ENCODE peak calls at places on chromosomes 1 and 21, in eight cellular contexts. A, O, M, S, D, U, V and T are unnamed samples.
A peak's percentile ranks its signal among the peaks of the same experiment; 100 is the strongest.

GRCh38 chr1:30318413-30318812 is 405.0 kb downstream of the MATN1 start:
- DNase-seq in A (no peak), O (no peak), M (no peak), S (peak; percentile 8), D (no peak), U (no peak), V (no peak), T (no peak)

GRCh38 chr1:245225709-245226464 is 71.1 kb downstream of the KIF26B start:
- DNase-seq in A (no peak), O (no peak), M (no peak), S (no peak), D (no peak), U (no peak), V (no peak), T (no peak)

GRCh38 chr1:51454554-51454953 is 64.5 kb downstream of the EPS15 start:
- DNase-seq in A (no peak), O (no peak), M (no peak), S (no peak), D (no peak), U (no peak), V (no peak), T (no peak)

GRCh38 chr1:150009604-150010387 is 730 bp downstream of the OTUD7B start:
- DNase-seq in A (no peak), O (peak; percentile 50), M (no peak), S (peak; percentile 43), D (peak; percentile 42), U (peak; percentile 11), V (no peak), T (no peak)

GRCh38 chr1:54314691-54315455 is 91.3 kb downstream of the SSBP3 start:
- DNase-seq in A (no peak), O (no peak), M (no peak), S (peak; percentile 65), D (no peak), U (no peak), V (no peak), T (no peak)

GRCh38 chr1:206776239-206776638 is 3.9 kb upstream of the IL10 start:
- DNase-seq in A (no peak), O (no peak), M (no peak), S (no peak), D (peak; percentile 9), U (no peak), V (no peak), T (no peak)

GRCh38 chr1:14742181-14742980 is 143.9 kb downstream of the KAZN start:
- DNase-seq in A (no peak), O (no peak), M (peak; percentile 79), S (no peak), D (peak; percentile 91), U (no peak), V (no peak), T (no peak)

GRCh38 chr1:64515427-64515826 is 45.5 kb downstream of the CACHD1 start:
- DNase-seq in A (no peak), O (peak; percentile 58), M (no peak), S (peak; percentile 56), D (peak; percentile 67), U (no peak), V (no peak), T (no peak)

GRCh38 chr1:117930484-117930883 is 945 bp downstream of the WDR3 start:
- DNase-seq in A (no peak), O (no peak), M (no peak), S (no peak), D (no peak), U (no peak), V (no peak), T (no peak)

GRCh38 chr1:10080523-10080922 is 47.8 kb downstream of the UBE4B start:
- DNase-seq in A (no peak), O (no peak), M (no peak), S (no peak), D (no peak), U (no peak), V (no peak), T (no peak)

GRCh38 chr21:43812957-43813730 is 23.8 kb downstream of the RRP1 start:
- DNase-seq in A (no peak), O (no peak), M (no peak), S (no peak), D (no peak), U (no peak), V (no peak), T (no peak)

GRCh38 chr1:241212624-241213023 is 144.4 kb downstream of the RGS7 start:
- DNase-seq in A (no peak), O (no peak), M (no peak), S (no peak), D (no peak), U (no peak), V (no peak), T (no peak)

GRCh38 chr21:42232176-42232825 is 13.4 kb downstream of the ABCG1 start:
- DNase-seq in A (peak; percentile 26), O (no peak), M (no peak), S (no peak), D (no peak), U (no peak), V (no peak), T (peak; percentile 90)

GRCh38 chr21:32867587-32867986 is 96.0 kb upstream of the PAXBP1 start:
- DNase-seq in A (no peak), O (no peak), M (no peak), S (no peak), D (no peak), U (no peak), V (no peak), T (no peak)

GRCh38 chr21:34946385-34947121 is 102.5 kb downstream of the RUNX1 start:
- DNase-seq in A (no peak), O (no peak), M (no peak), S (no peak), D (no peak), U (no peak), V (no peak), T (no peak)

GRCh38 chr1:185314416-185314815 is 2.6 kb downstream of the IVNS1ABP start:
- DNase-seq in A (no peak), O (no peak), M (no peak), S (no peak), D (peak; percentile 45), U (no peak), V (no peak), T (no peak)

GRCh38 chr1:15966081-15966955 is 9.6 kb downstream of the ZBTB17 start:
- DNase-seq in A (no peak), O (no peak), M (no peak), S (peak; percentile 32), D (no peak), U (no peak), V (no peak), T (no peak)

GRCh38 chr21:33643658-33644311 is 1.5 kb downstream of the ITSN1 start:
- DNase-seq in A (no peak), O (no peak), M (no peak), S (no peak), D (peak; percentile 60), U (no peak), V (no peak), T (no peak)

GRCh38 chr21:45292399-45293213 is 4.9 kb upstream of the POFUT2 start:
- DNase-seq in A (peak; percentile 87), O (peak; percentile 87), M (peak; percentile 45), S (peak; percentile 84), D (peak; percentile 89), U (peak; percentile 41), V (no peak), T (peak; percentile 49)

GRCh38 chr1:182185822-182186756 is 124.6 kb upstream of the ZNF648 start:
- DNase-seq in A (no peak), O (no peak), M (peak; percentile 49), S (no peak), D (peak; percentile 57), U (no peak), V (no peak), T (no peak)

DNA sequence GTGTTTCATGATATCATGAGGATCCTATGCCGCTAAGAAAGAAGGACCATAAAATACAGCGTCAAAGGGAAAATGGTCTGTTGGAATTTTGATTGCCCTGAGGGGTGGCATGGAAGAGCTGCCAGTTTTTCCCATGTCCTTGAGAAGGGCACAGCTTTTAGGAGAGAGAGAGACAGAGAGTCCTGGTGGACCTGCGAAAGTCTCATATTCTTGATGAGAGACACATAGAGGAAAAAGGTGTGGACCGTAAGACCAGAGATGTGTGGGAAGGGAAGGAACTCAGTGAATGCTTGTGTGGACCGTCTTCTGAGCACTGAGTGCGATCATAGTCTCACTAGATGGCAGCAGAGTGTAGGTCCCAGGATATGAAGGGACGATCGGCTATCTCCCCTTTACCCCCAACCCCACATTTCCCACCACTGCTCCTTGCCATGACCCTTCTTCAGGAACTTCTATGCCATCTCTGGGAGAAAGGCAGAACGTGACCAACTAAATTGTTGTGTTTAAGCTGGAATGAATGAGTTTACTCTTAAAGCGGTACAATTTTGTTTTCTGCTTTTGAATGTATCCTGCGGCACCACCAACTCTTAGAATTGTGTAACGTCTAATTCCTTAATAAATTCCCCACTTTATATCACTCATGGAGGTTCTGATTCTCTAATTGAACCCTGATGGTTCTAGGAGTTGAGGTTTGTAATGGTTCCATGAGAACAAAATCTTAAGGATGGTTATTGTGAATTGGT is 117.7 kb downstream of the CTH start:
- DNase-seq in A (no peak), O (peak; percentile 36), M (peak; percentile 12), S (no peak), D (peak; percentile 79), U (no peak), V (no peak), T (peak; percentile 31)
- TF ChIP-seq CTCF in A (peak; percentile 50), O (no peak), M (peak; percentile 57), S (peak; percentile 28), D (peak; percentile 83), U (no peak), V (no peak), T (peak; percentile 76)

DNA sequence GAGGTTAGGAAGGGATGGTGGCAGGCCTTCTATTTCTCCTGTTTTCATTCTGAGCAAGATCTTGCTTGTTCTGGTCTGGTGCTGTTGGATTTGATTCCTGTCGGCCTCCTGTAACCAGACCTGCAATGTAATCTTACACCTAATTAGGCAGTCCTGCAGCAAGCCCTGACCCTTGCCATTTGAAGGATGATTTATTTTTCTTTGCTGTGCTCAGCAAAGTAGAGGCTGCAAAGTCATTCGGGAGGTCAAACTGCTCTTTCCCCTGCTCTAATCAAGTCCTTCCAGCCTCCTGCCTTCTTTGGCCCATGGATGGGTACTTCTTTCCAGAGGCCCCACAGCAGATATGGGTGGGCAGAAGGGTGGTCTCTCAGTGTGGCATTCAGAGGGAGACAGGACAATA is 417.7 kb upstream of the USP24 start:
- DNase-seq in A (no peak), O (no peak), M (no peak), S (no peak), D (no peak), U (no peak), V (no peak), T (no peak)
- H3K27ac ChIP-seq in A (no peak overlapping the region), O (no peak overlapping the region), M (no peak overlapping the region), S (no peak overlapping the region), D (no peak overlapping the region), U (peak overlapping the region; percentile 66), V (peak overlapping the region; percentile 55), T (no peak overlapping the region)

DNA sequence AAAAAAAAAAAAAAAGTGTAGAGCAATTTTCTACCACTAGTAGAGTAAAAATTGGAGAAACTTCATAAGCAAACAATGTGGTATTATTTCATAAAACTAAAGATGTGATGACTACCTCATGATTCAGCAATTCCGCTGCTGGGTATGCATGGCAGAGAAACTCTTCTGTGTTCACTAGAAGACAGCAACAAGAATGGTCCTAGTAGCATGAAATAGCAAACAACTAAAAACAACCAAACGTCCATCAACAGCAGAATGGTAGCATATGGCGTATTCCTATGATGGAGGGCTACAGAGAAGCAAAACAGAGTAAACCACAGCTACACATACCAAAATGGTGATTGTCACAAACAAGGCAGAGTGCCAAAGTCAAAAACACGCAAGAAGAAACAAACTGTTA is 18.9 kb downstream of the HTR1D start:
- DNase-seq in A (no peak), O (no peak), M (peak; percentile 61), S (no peak), D (no peak), U (no peak), V (no peak), T (no peak)
- TF ChIP-seq CTCF in A (no peak), O (no peak), M (no peak), S (no peak), D (no peak), U (no peak), V (no peak), T (no peak)

GRCh38 chr1:6588893-6589481 is 9.2 kb downstream of the ZBTB48 start:
- DNase-seq in A (peak; percentile 67), O (no peak), M (no peak), S (no peak), D (no peak), U (no peak), V (no peak), T (no peak)
- H3K27ac ChIP-seq in A (no peak overlapping the region), O (no peak overlapping the region), M (no peak overlapping the region), S (no peak overlapping the region), D (no peak overlapping the region), U (peak overlapping the region; percentile 86), V (peak overlapping the region; percentile 78), T (no peak overlapping the region)